ENCODE peak calls at places on chromosomes 7 and 10, in eight cellular contexts. H is dorsolateral prefrontal cortex, X is hepatic stellate cell, U is fibroblast of pulmonary artery, K is cardiac muscle cell, Z is NT2/D1, T is GM23248, B is tibial nerve. L is an unnamed sample.
A peak's percentile ranks its signal among the peaks of the same experiment; 100 is the strongest.

GRCh38 chr7:40299097-40299496 is 164.3 kb downstream of the SUGCT start:
- DNase-seq in X (peak; percentile 17), Z (peak; percentile 13), U (peak; percentile 87), B (no peak), H (no peak), K (no peak), T (peak; percentile 86), L (peak; percentile 90)

GRCh38 chr7:1694551-1694950 is 24.5 kb downstream of the ELFN1 start:
- DNase-seq in U (no peak), H (peak; percentile 39), K (peak; percentile 63), B (no peak), T (no peak), X (no peak), Z (no peak), L (no peak)

GRCh38 chr10:110857265-110858158 is 14.2 kb upstream of the PDCD4 start:
- DNase-seq in K (no peak), H (no peak), Z (no peak), T (peak; percentile 33), U (peak; percentile 77), X (no peak), B (peak; percentile 51), L (peak; percentile 18)

GRCh38 chr10:112039823-112040222 is 143.7 kb downstream of the GPAM start:
- DNase-seq in X (no peak), B (no peak), K (no peak), H (no peak), Z (no peak), T (no peak), U (no peak), L (no peak)

GRCh38 chr10:102384053-102384452 is 11.5 kb upstream of the NFKB2 start:
- DNase-seq in T (peak; percentile 38), Z (no peak), U (peak; percentile 42), X (no peak), H (no peak), B (no peak), K (peak; percentile 43), L (no peak)

GRCh38 chr7:40221836-40222235 is 87.0 kb downstream of the SUGCT start:
- DNase-seq in U (peak; percentile 96), T (peak; percentile 94), H (no peak), K (no peak), X (peak; percentile 75), B (no peak), Z (no peak), L (peak; percentile 96)

GRCh38 chr7:389911-390601 is 100.1 kb downstream of the FOXL3 start:
- DNase-seq in B (no peak), K (no peak), T (no peak), U (no peak), H (no peak), Z (no peak), X (no peak), L (no peak)

GRCh38 chr7:94183289-94183749 is 179.2 kb upstream of the BET1 start:
- DNase-seq in X (peak; percentile 34), Z (peak; percentile 16), K (no peak), T (peak; percentile 96), H (no peak), U (peak; percentile 100), B (no peak), L (peak; percentile 87)

GRCh38 chr7:124738639-124739038 is 27.0 kb downstream of the GPR37 start:
- DNase-seq in U (no peak), K (no peak), Z (no peak), B (no peak), X (no peak), T (no peak), H (no peak), L (no peak)

GRCh38 chr10:128035557-128035973 is 90.7 kb downstream of the MKI67 start:
- DNase-seq in K (peak; percentile 60), U (peak; percentile 43), T (peak; percentile 48), X (peak; percentile 42), B (peak; percentile 57), Z (peak; percentile 5), H (no peak), L (peak; percentile 11)

GRCh38 chr7:130151591-130152269 is 53.5 kb downstream of the TMEM209 start:
- DNase-seq in H (no peak), K (no peak), U (peak; percentile 38), B (no peak), Z (no peak), X (no peak), T (peak; percentile 35), L (no peak)

GRCh38 chr10:78541528-78542470 is 508.1 kb downstream of the RPS24 start:
- DNase-seq in H (no peak), T (peak; percentile 45), Z (no peak), K (no peak), U (no peak), X (peak; percentile 9), B (no peak), L (no peak)

GRCh38 chr7:112449353-112449752 is 907 bp upstream of the IFRD1 start:
- DNase-seq in K (no peak), H (no peak), X (no peak), B (no peak), U (no peak), T (peak; percentile 82), Z (no peak), L (peak; percentile 31)

GRCh38 chr7:95723583-95724180 is 48.7 kb upstream of the DYNC1I1 start:
- DNase-seq in T (peak; percentile 76), U (peak; percentile 67), X (peak; percentile 27), Z (peak; percentile 65), H (no peak), K (peak; percentile 74), B (peak; percentile 25), L (peak; percentile 48)